ENCODE peak calls at places on chromosomes 4 and X, in five cellular contexts. I is endothelial cell of umbilical vein, K is iPS DF 6.9, Z is WERI-Rb-1, E is caudate nucleus. R is an unnamed sample.

GRCh38 chr4:154472870-154473269 is 18.7 kb downstream of the DCHS2 start:
- DNase-seq in I (no peak), K (no peak), Z (no peak), E (no peak), R (no peak)

GRCh38 chr4:182916483-182917181 is 554 bp downstream of the DCTD start:
- DNase-seq in I (peak; percentile 53), K (no peak), Z (peak; percentile 57), E (no peak), R (no peak)

GRCh38 chrX:149510386-149510785 is 5.3 kb upstream of the IDS start:
- DNase-seq in I (peak; percentile 5), K (no peak), Z (no peak), E (no peak), R (no peak)

GRCh38 chr4:109877400-109877799 is 29.5 kb downstream of the LRIT3 start:
- DNase-seq in I (no peak), K (no peak), Z (no peak), E (no peak), R (no peak)

GRCh38 chrX:29461039-29461438 is 754.3 kb upstream of the MAGEB2 start:
- DNase-seq in I (no peak), K (no peak), Z (no peak), E (no peak), R (no peak)

GRCh38 chr4:24248674-24249644 is 335.4 kb downstream of the DHX15 start:
- DNase-seq in I (no peak), K (no peak), Z (no peak), E (no peak), R (no peak)

GRCh38 chrX:41588271-41588670 is 100.5 kb upstream of the GPR34 start:
- DNase-seq in I (no peak), K (no peak), Z (no peak), E (no peak), R (no peak)

GRCh38 chr4:146193628-146194027 is 18.1 kb downstream of the LSM6 start:
- DNase-seq in I (no peak), K (no peak), Z (no peak), E (no peak), R (no peak)

GRCh38 chr4:30380404-30380998 is 339.7 kb upstream of the PCDH7 start:
- DNase-seq in I (peak; percentile 76), K (peak; percentile 61), Z (peak; percentile 72), E (no peak), R (peak; percentile 60)

GRCh38 chr4:158821228-158822009 is 52.6 kb downstream of the FNIP2 start:
- DNase-seq in I (no peak), K (no peak), Z (no peak), E (no peak), R (no peak)

GRCh38 chrX:21961142-21961541 is 20.6 kb downstream of the SMS start:
- DNase-seq in I (no peak), K (no peak), Z (no peak), E (no peak), R (no peak)

GRCh38 chrX:20267924-20268701 is 1.4 kb upstream of the RPS6KA3 start:
- DNase-seq in I (peak; percentile 28), K (no peak), Z (peak; percentile 33), E (peak; percentile 35), R (peak; percentile 45)

GRCh38 chrX:37993857-37994619 is 12.3 kb upstream of the SYTL5 start:
- DNase-seq in I (no peak), K (peak; percentile 64), Z (no peak), E (no peak), R (no peak)

GRCh38 chr4:38870098-38870850 is 2.7 kb downstream of the FAM114A1 start:
- DNase-seq in I (no peak), K (no peak), Z (no peak), E (no peak), R (no peak)

GRCh38 chr4:15738877-15739276 is 36.0 kb downstream of the BST1 start:
- DNase-seq in I (no peak), K (no peak), Z (no peak), E (no peak), R (no peak)

GRCh38 chrX:25544641-25545040 is 528.9 kb upstream of the ARX start:
- DNase-seq in I (no peak), K (no peak), Z (no peak), E (no peak), R (no peak)